ENCODE peak calls at places on chromosomes 4 and X, in nine cellular contexts. T, S, E, D, B, O, N, W and G are unnamed samples.
A peak's percentile ranks its signal among the peaks of the same experiment; 100 is the strongest.

GRCh38 chr4:126106658-126107057 is 791.9 kb downstream of the FAT4 start:
- DNase-seq in T (peak; percentile 41), O (peak; percentile 16), S (peak; percentile 72), B (peak; percentile 2), W (no peak), N (no peak), D (no peak), E (no peak), G (no peak)

GRCh38 chr4:154707877-154708276 is 35.9 kb upstream of the LRAT start:
- DNase-seq in T (no peak), O (no peak), W (no peak), B (no peak), S (no peak), D (no peak), E (no peak), N (no peak), G (no peak)

GRCh38 chr4:169201144-169202124 is 69.3 kb downstream of the SH3RF1 start:
- DNase-seq in D (no peak), O (no peak), S (no peak), W (no peak), B (no peak), T (no peak), N (no peak), E (no peak), G (no peak)

GRCh38 chr4:72568959-72569718 is at the start of gene ADAMTS3:
- DNase-seq in T (peak; percentile 91), W (peak; percentile 81), O (no peak), N (peak; percentile 78), E (peak; percentile 40), B (peak; percentile 12), S (peak; percentile 92), D (peak; percentile 25), G (peak; percentile 89)

GRCh38 chr4:6324999-6325790 is 55.5 kb downstream of the WFS1 start:
- DNase-seq in D (no peak), B (no peak), E (peak; percentile 62), O (no peak), T (no peak), S (peak; percentile 28), W (no peak), N (peak; percentile 80), G (peak; percentile 58)

GRCh38 chr4:3285558-3286334 is 7.1 kb upstream of the RGS12 start:
- DNase-seq in N (no peak), W (no peak), T (no peak), O (peak; percentile 56), B (peak; percentile 74), D (no peak), E (peak; percentile 59), S (no peak), G (peak; percentile 41)

GRCh38 chr4:16466581-16466980 is 240.3 kb upstream of the TAPT1 start:
- DNase-seq in B (no peak), D (no peak), T (no peak), O (no peak), N (no peak), W (no peak), S (no peak), E (no peak), G (no peak)

GRCh38 chrX:2960861-2961515 is 31.8 kb upstream of the ARSD start:
- DNase-seq in N (no peak), B (no peak), S (peak; percentile 10), O (no peak), D (no peak), E (no peak), T (no peak), W (no peak), G (no peak)

GRCh38 chr4:34181311-34181808 is 2063.0 kb downstream of the ARAP2 start:
- DNase-seq in E (no peak), S (no peak), B (no peak), N (no peak), O (no peak), T (no peak), D (no peak), W (no peak), G (no peak)

GRCh38 chrX:119996600-119997524 is 53.3 kb upstream of the NKAP start:
- DNase-seq in O (no peak), S (no peak), D (no peak), E (no peak), T (no peak), N (no peak), W (no peak), B (no peak), G (no peak)
- TF ChIP-seq POLR2AphosphoS5 in O (no peak), S (no peak), D (no peak), E (no peak), T (no peak), N (no peak), W (no peak), B (no peak), G (no peak)

DNA sequence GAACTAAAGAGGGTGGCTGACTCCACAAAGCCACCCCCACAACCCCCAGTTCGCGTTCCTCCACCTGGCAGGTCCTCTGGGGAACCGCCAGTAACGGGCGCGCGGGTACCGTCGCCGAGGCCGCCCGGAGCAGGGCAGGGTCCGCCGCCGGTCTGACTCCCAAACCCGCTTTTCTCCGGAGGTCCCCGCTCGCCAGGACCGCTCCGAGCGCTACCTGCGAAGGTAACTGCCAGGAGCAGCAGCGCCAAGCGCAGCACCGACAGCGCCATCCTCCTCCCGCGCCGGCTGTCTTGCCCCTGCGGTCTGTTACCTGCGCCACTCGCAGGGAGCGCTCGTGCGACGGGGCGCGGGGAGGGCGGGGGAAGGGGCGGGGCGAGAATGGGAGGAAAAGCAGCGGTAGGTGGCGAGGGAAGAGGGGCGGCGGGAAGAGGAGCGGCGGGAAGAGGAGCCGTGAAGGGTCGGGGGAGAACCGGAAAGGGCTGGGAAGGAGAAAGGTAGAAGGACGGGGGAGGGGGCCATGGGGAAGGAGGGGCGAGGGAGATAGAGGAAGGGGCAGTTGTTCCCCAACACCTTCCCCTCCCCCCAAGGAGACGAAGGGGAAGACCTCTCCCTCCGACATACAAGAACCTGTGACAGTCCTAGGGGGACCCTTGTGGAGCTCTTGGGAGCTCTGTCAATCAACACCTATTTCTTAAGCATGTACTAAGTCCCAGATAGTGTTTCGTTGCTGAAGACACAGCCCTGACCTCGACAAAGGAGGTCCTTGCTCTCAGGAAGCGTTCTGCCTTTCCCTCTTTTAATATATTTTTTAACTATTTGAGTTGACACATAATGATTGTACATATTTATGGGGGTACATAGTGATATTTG is at the start of gene SPINK2:
- DNase-seq in S (peak; percentile 93), O (no peak), B (no peak), E (peak; percentile 63), W (no peak), T (peak; percentile 45), D (peak; percentile 37), N (no peak), G (peak; percentile 90)
- TF ChIP-seq POLR2AphosphoS5 in S (peak; percentile 55), O (no peak), B (no peak), E (no peak), W (no peak), T (no peak), D (no peak), N (no peak), G (no peak)

DNA sequence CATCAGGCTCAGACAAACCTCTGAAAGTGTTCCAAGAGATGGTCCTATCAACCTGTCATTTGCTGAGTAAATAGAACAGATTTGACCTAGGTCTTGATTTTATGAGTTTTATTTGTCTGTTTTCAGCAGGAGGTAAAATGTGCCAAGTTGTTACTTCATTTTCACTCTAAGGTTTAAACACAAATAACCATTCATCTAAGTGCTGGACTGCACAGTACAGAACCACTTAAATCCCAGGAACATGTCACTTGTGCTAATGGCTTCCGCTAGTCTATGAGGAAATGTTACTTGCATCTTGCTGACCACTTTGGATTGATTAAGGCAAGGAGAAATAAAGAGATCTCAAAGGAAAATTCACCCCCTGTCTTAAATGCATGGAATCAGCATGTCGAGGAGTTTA is 660.7 kb downstream of the SMARCA1 start:
- DNase-seq in W (no peak), O (no peak), T (no peak), E (no peak), S (no peak), D (no peak), B (no peak), N (no peak), G (no peak)
- TF ChIP-seq POLR2AphosphoS5 in W (no peak), O (no peak), T (no peak), E (no peak), S (no peak), D (no peak), B (no peak), N (no peak), G (no peak)

GRCh38 chr4:141078871-141079270 is 54.4 kb downstream of the RNF150 start:
- DNase-seq in N (no peak), W (no peak), B (no peak), T (no peak), D (no peak), S (no peak), O (no peak), E (no peak), G (no peak)

GRCh38 chr4:141079393-141079930 is 53.8 kb downstream of the RNF150 start:
- DNase-seq in E (no peak), W (no peak), N (no peak), O (no peak), T (no peak), S (no peak), B (no peak), D (no peak), G (no peak)

GRCh38 chr4:141080668-141081067 is 52.6 kb downstream of the RNF150 start:
- DNase-seq in N (no peak), D (no peak), E (no peak), B (no peak), O (no peak), T (no peak), S (peak; percentile 19), W (no peak), G (no peak)

GRCh38 chr4:141077611-141078225 is 55.6 kb downstream of the RNF150 start:
- DNase-seq in D (no peak), T (no peak), E (no peak), W (no peak), S (peak; percentile 16), N (no peak), B (no peak), O (no peak), G (no peak)

DNA sequence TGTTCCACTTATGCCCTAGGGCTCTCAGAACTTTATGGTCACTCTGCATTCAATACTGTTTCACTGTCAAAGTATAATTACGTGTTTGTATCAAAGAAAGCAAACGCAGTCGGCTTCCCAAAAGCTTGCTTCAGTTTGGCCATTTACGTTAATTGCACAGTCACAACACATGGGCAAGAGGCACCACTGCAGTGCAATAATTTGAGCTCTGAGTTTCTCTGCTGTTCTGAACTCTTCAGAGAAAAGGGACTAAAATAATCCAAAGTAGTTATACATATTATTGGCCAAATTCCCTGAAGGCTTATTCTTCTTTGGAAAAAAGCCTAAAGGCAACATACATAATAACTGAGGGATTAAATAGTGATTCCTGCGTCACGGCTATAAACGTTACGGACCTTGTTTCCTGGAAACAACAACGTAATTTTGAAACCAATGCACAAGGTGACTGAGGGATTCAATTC is 51.3 kb downstream of the RNF150 start:
- DNase-seq in T (peak; percentile 2), O (no peak), W (no peak), D (no peak), N (no peak), S (no peak), E (no peak), B (no peak), G (no peak)
- TF ChIP-seq POLR2AphosphoS5 in T (no peak), O (no peak), W (no peak), D (no peak), N (no peak), S (no peak), E (no peak), B (no peak), G (no peak)

GRCh38 chr4:87209696-87210095 is 10.7 kb downstream of the KLHL8 start:
- DNase-seq in B (peak; percentile 96), T (peak; percentile 30), E (peak; percentile 35), W (peak; percentile 75), N (peak; percentile 69), D (no peak), O (no peak), S (no peak), G (peak; percentile 85)
- TF ChIP-seq POLR2AphosphoS5 in B (peak; percentile 70), T (no peak), E (no peak), W (no peak), N (no peak), D (no peak), O (no peak), S (no peak), G (peak; percentile 45)

GRCh38 chrX:23784487-23785301 is 1.7 kb downstream of the SAT1 start:
- DNase-seq in B (peak; percentile 74), O (no peak), S (no peak), N (no peak), T (peak; percentile 48), E (no peak), D (no peak), W (no peak), G (no peak)
- TF ChIP-seq POLR2AphosphoS5 in B (no peak), O (no peak), S (no peak), N (no peak), T (no peak), E (peak; percentile 7), D (peak; percentile 41), W (no peak), G (peak; percentile 60)